ENCODE peak calls at places on chromosome 10, in five cellular contexts. V is GM03348; H is nephron progenitor cell; D is ovary; M is effector CD4-positive, alpha-beta T cell. E is an unnamed sample.

GRCh38 chr10:16182688-16183087 is 254.1 kb upstream of the PTER start:
- DNase-seq in D (no peak), H (no peak), M (no peak), V (peak), E (no peak)

GRCh38 chr10:110495731-110496552 is 1.8 kb upstream of the DUSP5 start:
- DNase-seq in D (peak), M (peak), V (peak), H (peak), E (peak)

GRCh38 chr10:28722065-28722803 is 44.9 kb downstream of the BAMBI start:
- DNase-seq in M (no peak), D (peak), V (peak), H (peak), E (peak)

GRCh38 chr10:101188942-101189341 is 40.3 kb downstream of the LBX1 start:
- DNase-seq in V (no peak), M (no peak), H (no peak), D (no peak), E (no peak)

GRCh38 chr10:16756561-16757221 is 60.5 kb downstream of the RSU1 start:
- DNase-seq in H (no peak), V (peak), D (no peak), M (no peak), E (no peak)

GRCh38 chr10:28738200-28738599 is 60.9 kb downstream of the BAMBI start:
- DNase-seq in D (no peak), H (no peak), V (no peak), M (no peak), E (no peak)

GRCh38 chr10:132939957-132940790 is 2.2 kb downstream of the CFAP46 start:
- DNase-seq in V (peak), H (peak), M (no peak), D (no peak), E (peak)

GRCh38 chr10:28881483-28881882 is 204.2 kb downstream of the BAMBI start:
- DNase-seq in M (no peak), H (no peak), D (no peak), V (no peak), E (no peak)

GRCh38 chr10:110423650-110424049 is 74.1 kb upstream of the DUSP5 start:
- DNase-seq in H (no peak), V (no peak), D (no peak), M (no peak), E (no peak)

GRCh38 chr10:73117976-73118743 is 7.9 kb downstream of the NUDT13 start:
- DNase-seq in V (peak), D (no peak), H (no peak), M (no peak), E (peak)

GRCh38 chr10:62728479-62728878 is 76.0 kb upstream of the ADO start:
- DNase-seq in V (peak), M (no peak), D (no peak), H (no peak), E (no peak)

GRCh38 chr10:14102056-14102455 is 228.7 kb downstream of the FRMD4A start:
- DNase-seq in V (no peak), H (no peak), D (no peak), M (no peak), E (peak)

GRCh38 chr10:7409045-7409731 is 1.6 kb downstream of the SFMBT2 start:
- DNase-seq in M (no peak), D (peak), H (peak), V (no peak), E (peak)

GRCh38 chr10:43963793-43964425 is 315.2 kb upstream of the ZNF32 start:
- DNase-seq in V (no peak), D (no peak), M (no peak), H (no peak), E (no peak)

GRCh38 chr10:96416643-96417042 is 57.8 kb upstream of the OPALIN start:
- DNase-seq in V (no peak), M (no peak), D (peak), H (no peak), E (no peak)

GRCh38 chr10:97333601-97334369 is 744 bp downstream of the FRAT2 start:
- DNase-seq in D (peak), V (peak), H (peak), M (no peak), E (peak)

GRCh38 chr10:132886211-132887099 is 55.9 kb downstream of the CFAP46 start:
- DNase-seq in D (peak), M (no peak), H (no peak), V (no peak), E (no peak)

GRCh38 chr10:121669010-121669366 is 70.7 kb upstream of the FGFR2 start:
- DNase-seq in H (no peak), D (no peak), M (no peak), V (no peak), E (no peak)

GRCh38 chr10:118166951-118167350 is 120.2 kb upstream of the RAB11FIP2 start:
- DNase-seq in H (no peak), V (peak), D (no peak), M (no peak), E (no peak)

GRCh38 chr10:27723436-27723835 is 22.2 kb downstream of the MKX start:
- DNase-seq in V (peak), H (no peak), D (no peak), M (no peak), E (no peak)

GRCh38 chr10:28734940-28735759 is 57.8 kb downstream of the BAMBI start:
- DNase-seq in V (peak), H (no peak), M (no peak), D (no peak), E (peak)

GRCh38 chr10:126004752-126005151 is 108.4 kb downstream of the FANK1 start:
- DNase-seq in V (no peak), M (no peak), H (no peak), D (no peak), E (no peak)

GRCh38 chr10:122490268-122490667 is 28.9 kb downstream of the HTRA1 start:
- DNase-seq in V (peak), M (no peak), H (no peak), D (no peak), E (no peak)

GRCh38 chr10:101047961-101048892 is 13.6 kb upstream of the KAZALD1 start:
- DNase-seq in M (no peak), H (peak), D (no peak), V (no peak), E (no peak)

GRCh38 chr10:73785221-73785720 is at the start of gene ZSWIM8:
- DNase-seq in V (peak), D (peak), M (peak), H (peak), E (peak)